ENCODE peak calls at places on chromosomes 1 and 21, in four cellular contexts. One of them, this sample, is unnamed.

GRCh38 chr1:197786280-197786679 is 11.0 kb upstream of the DENND1B start:
- DNase-seq in GM12878: no peak
- DNase-seq in stomach: no peak
- DNase-seq in breast epithelium: no peak
- DNase-seq in this sample: no peak

GRCh38 chr1:66505671-66506392 is 28.1 kb upstream of the SGIP1 start:
- DNase-seq in GM12878: no peak
- DNase-seq in stomach: no peak
- DNase-seq in breast epithelium: no peak
- DNase-seq in this sample: no peak

GRCh38 chr1:36480161-36480560 is 2.6 kb downstream of the CSF3R start:
- DNase-seq in GM12878: no peak
- DNase-seq in stomach: no peak
- DNase-seq in breast epithelium: no peak
- DNase-seq in this sample: no peak

GRCh38 chr1:172948457-172948856 is 102.3 kb downstream of the TNFSF18 start:
- DNase-seq in GM12878: no peak
- DNase-seq in stomach: no peak
- DNase-seq in breast epithelium: no peak
- DNase-seq in this sample: no peak

GRCh38 chr1:209675567-209676154 is 449 bp downstream of the G0S2 start:
- DNase-seq in GM12878: no peak
- DNase-seq in stomach: peak
- DNase-seq in breast epithelium: no peak
- DNase-seq in this sample: no peak

GRCh38 chr1:237832803-237833202 is 57.9 kb downstream of the ZP4 start:
- DNase-seq in GM12878: no peak
- DNase-seq in stomach: no peak
- DNase-seq in breast epithelium: no peak
- DNase-seq in this sample: no peak

GRCh38 chr1:3956527-3957170 is 56.6 kb upstream of the C1orf174 start:
- DNase-seq in GM12878: no peak
- DNase-seq in stomach: no peak
- DNase-seq in breast epithelium: no peak
- DNase-seq in this sample: no peak

GRCh38 chr1:160646711-160647328 is at the start of gene SLAMF1:
- DNase-seq in GM12878: peak
- DNase-seq in stomach: no peak
- DNase-seq in breast epithelium: no peak
- DNase-seq in this sample: no peak

GRCh38 chr1:156618853-156619581 is at the start of gene HAPLN2:
- DNase-seq in GM12878: no peak
- DNase-seq in stomach: no peak
- DNase-seq in breast epithelium: no peak
- DNase-seq in this sample: no peak

GRCh38 chr1:66685670-66686069 is 66.6 kb upstream of the DYNLT5 start:
- DNase-seq in GM12878: no peak
- DNase-seq in stomach: no peak
- DNase-seq in breast epithelium: no peak
- DNase-seq in this sample: no peak

GRCh38 chr1:155322571-155322952 is 1.9 kb downstream of the RUSC1 start:
- DNase-seq in GM12878: no peak
- DNase-seq in stomach: no peak
- DNase-seq in breast epithelium: no peak
- DNase-seq in this sample: peak

GRCh38 chr1:13576926-13577325 is 6.7 kb upstream of the PDPN start:
- DNase-seq in GM12878: no peak
- DNase-seq in stomach: no peak
- DNase-seq in breast epithelium: no peak
- DNase-seq in this sample: no peak

GRCh38 chr1:42940851-42941639 is 17.6 kb downstream of the SLC2A1 start:
- DNase-seq in GM12878: no peak
- DNase-seq in stomach: no peak
- DNase-seq in breast epithelium: no peak
- DNase-seq in this sample: no peak

GRCh38 chr1:24383381-24383940 is 30.1 kb downstream of the STPG1 start:
- DNase-seq in GM12878: no peak
- DNase-seq in stomach: no peak
- DNase-seq in breast epithelium: no peak
- DNase-seq in this sample: no peak

GRCh38 chr1:5515501-5515900 is 476.7 kb downstream of the NPHP4 start:
- DNase-seq in GM12878: no peak
- DNase-seq in stomach: no peak
- DNase-seq in breast epithelium: no peak
- DNase-seq in this sample: no peak

GRCh38 chr1:174884001-174884400 is 115.7 kb upstream of the CACYBP start:
- DNase-seq in GM12878: no peak
- DNase-seq in stomach: no peak
- DNase-seq in breast epithelium: no peak
- DNase-seq in this sample: no peak

GRCh38 chr1:247241687-247242086 is 14.2 kb upstream of the VN1R5 start:
- DNase-seq in GM12878: no peak
- DNase-seq in stomach: no peak
- DNase-seq in breast epithelium: no peak
- DNase-seq in this sample: no peak

GRCh38 chr1:217389895-217390294 is 241.0 kb downstream of the GPATCH2 start:
- DNase-seq in GM12878: no peak
- DNase-seq in stomach: no peak
- DNase-seq in breast epithelium: no peak
- DNase-seq in this sample: no peak

GRCh38 chr1:100628631-100629081 is 90.7 kb downstream of the GPR88 start:
- DNase-seq in GM12878: no peak
- DNase-seq in stomach: no peak
- DNase-seq in breast epithelium: no peak
- DNase-seq in this sample: no peak

GRCh38 chr1:46643368-46643775 is 24.8 kb downstream of the ATPAF1 start:
- DNase-seq in GM12878: no peak
- DNase-seq in stomach: no peak
- DNase-seq in breast epithelium: no peak
- DNase-seq in this sample: no peak

GRCh38 chr1:19074361-19074901 is 118.0 kb upstream of the IFFO2 start:
- DNase-seq in GM12878: no peak
- DNase-seq in stomach: no peak
- DNase-seq in breast epithelium: no peak
- DNase-seq in this sample: no peak

DNA sequence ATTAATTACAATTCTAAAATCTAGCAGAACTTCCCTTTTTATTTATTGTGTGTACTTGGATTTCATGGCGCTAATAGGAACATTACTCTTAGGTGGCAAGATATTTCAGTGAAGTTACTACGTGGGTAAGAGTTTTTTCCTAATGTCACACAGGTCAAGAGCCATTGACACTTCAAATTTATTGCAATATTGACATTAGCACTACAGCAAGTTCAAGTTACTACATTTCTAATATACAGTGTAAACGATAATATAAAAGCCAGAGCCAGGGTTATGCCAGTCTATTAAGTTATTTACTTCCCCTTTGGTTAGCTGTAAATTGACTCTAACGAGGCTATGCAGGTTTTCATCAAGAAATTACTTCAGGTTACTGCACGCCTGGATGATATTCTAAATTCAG is 29.7 kb downstream of the CHODL start:
- DNase-seq in GM12878: no peak
- DNase-seq in stomach: no peak
- DNase-seq in breast epithelium: no peak
- DNase-seq in this sample: no peak
- TF ChIP-seq POLR2AphosphoS5 in GM12878: no peak
- TF ChIP-seq POLR2AphosphoS5 in stomach: no peak
- TF ChIP-seq POLR2AphosphoS5 in breast epithelium: no peak
- TF ChIP-seq POLR2AphosphoS5 in this sample: no peak

DNA sequence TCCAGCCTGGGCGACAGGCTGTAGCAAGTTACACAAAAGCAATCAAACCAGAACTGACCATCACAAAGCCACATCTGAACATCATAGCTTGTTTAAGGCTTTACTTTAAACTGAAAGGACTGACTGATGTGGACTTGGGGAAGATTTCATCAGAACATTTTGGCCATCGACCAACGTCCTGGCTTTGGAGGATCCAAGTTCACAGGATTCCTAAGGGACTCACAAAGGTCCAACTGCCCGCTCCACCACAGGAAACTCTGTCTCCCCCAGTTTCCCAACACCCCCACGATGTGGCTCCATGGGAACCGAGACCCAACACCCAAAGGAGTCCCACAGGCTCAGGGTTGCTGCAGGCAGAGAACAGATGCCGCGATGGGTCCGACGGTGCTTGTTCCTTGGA is 9.3 kb downstream of the SSU72 start:
- DNase-seq in GM12878: no peak
- DNase-seq in stomach: no peak
- DNase-seq in breast epithelium: no peak
- DNase-seq in this sample: no peak
- TF ChIP-seq POLR2A in GM12878: no peak
- TF ChIP-seq POLR2A in stomach: no peak
- TF ChIP-seq POLR2A in breast epithelium: no peak
- TF ChIP-seq POLR2A in this sample: peak

GRCh38 chr1:151060241-151061011 is at the start of gene MLLT11:
- DNase-seq in GM12878: no peak
- DNase-seq in stomach: no peak
- DNase-seq in breast epithelium: no peak
- DNase-seq in this sample: no peak
- TF ChIP-seq POLR2AphosphoS5 in GM12878: no peak
- TF ChIP-seq POLR2AphosphoS5 in stomach: peak
- TF ChIP-seq POLR2AphosphoS5 in breast epithelium: no peak
- TF ChIP-seq POLR2AphosphoS5 in this sample: no peak

GRCh38 chr1:202348509-202349262 is at the start of gene PPP1R12B:
- DNase-seq in GM12878: peak
- DNase-seq in stomach: peak
- DNase-seq in breast epithelium: peak
- DNase-seq in this sample: peak
- TF ChIP-seq POLR2A in GM12878: peak
- TF ChIP-seq POLR2A in stomach: no peak
- TF ChIP-seq POLR2A in breast epithelium: no peak
- TF ChIP-seq POLR2A in this sample: no peak

GRCh38 chr1:169046671-169047070 is 59.8 kb upstream of the ATP1B1 start:
- DNase-seq in GM12878: no peak
- DNase-seq in stomach: no peak
- DNase-seq in breast epithelium: no peak
- DNase-seq in this sample: no peak
- TF ChIP-seq POLR2AphosphoS5 in GM12878: no peak
- TF ChIP-seq POLR2AphosphoS5 in stomach: no peak
- TF ChIP-seq POLR2AphosphoS5 in breast epithelium: no peak
- TF ChIP-seq POLR2AphosphoS5 in this sample: no peak

DNA sequence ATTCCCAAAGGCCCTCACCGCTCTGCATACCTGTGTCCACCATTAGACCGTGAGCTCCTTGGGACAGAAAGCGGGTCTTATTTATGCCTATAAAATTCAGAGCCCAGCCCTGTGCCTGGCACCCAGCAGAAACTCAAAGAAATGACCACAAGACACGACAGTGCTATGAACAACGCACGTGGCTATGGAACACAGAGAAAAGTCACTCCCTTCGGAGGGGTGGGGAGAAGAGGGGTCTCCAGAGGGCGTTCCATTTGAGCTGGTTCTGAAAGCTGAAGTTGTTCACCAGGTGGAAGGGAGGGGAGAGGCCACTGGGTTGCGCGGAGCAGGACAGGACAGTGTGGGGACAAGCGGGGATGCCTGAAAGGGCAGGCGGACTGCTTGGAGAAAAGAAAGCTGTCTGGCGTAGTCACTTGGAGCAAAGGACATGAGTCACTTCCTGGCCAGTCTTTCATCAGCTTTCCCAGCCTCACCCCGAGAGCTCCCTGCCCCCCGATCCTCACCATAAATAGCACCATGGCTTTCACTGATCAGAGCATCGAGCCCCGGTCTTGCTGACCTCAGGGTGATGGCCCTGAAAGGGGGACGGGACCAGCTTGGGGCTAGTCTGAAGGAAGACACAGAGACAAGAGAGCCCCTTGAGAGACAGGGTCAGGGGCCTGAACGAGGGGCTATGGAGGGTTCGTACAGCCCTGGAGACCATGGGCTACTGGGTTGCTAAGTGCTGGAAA is 28.5 kb downstream of the ECE1 start:
- DNase-seq in GM12878: no peak
- DNase-seq in stomach: peak
- DNase-seq in breast epithelium: no peak
- DNase-seq in this sample: no peak
- TF ChIP-seq POLR2A in GM12878: no peak
- TF ChIP-seq POLR2A in stomach: no peak
- TF ChIP-seq POLR2A in breast epithelium: no peak
- TF ChIP-seq POLR2A in this sample: no peak

GRCh38 chr21:46581780-46582307 is 23.0 kb downstream of the S100B start:
- DNase-seq in GM12878: no peak
- DNase-seq in stomach: no peak
- DNase-seq in breast epithelium: no peak
- DNase-seq in this sample: no peak

GRCh38 chr21:46585191-46585953 is 19.5 kb downstream of the S100B start:
- DNase-seq in GM12878: no peak
- DNase-seq in stomach: no peak
- DNase-seq in breast epithelium: no peak
- DNase-seq in this sample: no peak
- TF ChIP-seq POLR2AphosphoS5 in GM12878: no peak
- TF ChIP-seq POLR2AphosphoS5 in stomach: no peak
- TF ChIP-seq POLR2AphosphoS5 in breast epithelium: no peak
- TF ChIP-seq POLR2AphosphoS5 in this sample: no peak